ENCODE peak calls at places on chromosomes 16 and 17, in eight cellular contexts. One of them, this sample, is unnamed. For H3K36me3, the result is how much of the 10 kb centered on the place peaks cover.

GRCh38 chr17:70320642-70321345 is 151.5 kb downstream of the KCNJ2 start:
- DNase-seq in body of pancreas: peak
- DNase-seq in cardiac muscle cell: peak
- DNase-seq in esophagus squamous epithelium: no peak
- DNase-seq in thyroid gland: peak
- DNase-seq in heart right ventricle: no peak
- DNase-seq in ovary: no peak
- DNase-seq in esophagus muscularis mucosa: no peak
- DNase-seq in this sample: no peak

GRCh38 chr17:40497704-40498103 is 3.7 kb downstream of the TNS4 start:
- DNase-seq in body of pancreas: no peak
- DNase-seq in cardiac muscle cell: no peak
- DNase-seq in esophagus squamous epithelium: no peak
- DNase-seq in thyroid gland: no peak
- DNase-seq in heart right ventricle: no peak
- DNase-seq in ovary: no peak
- DNase-seq in esophagus muscularis mucosa: no peak
- DNase-seq in this sample: no peak

GRCh38 chr16:54655171-54655590 is 275.5 kb upstream of the IRX5 start:
- DNase-seq in body of pancreas: peak
- DNase-seq in cardiac muscle cell: peak
- DNase-seq in esophagus squamous epithelium: no peak
- DNase-seq in thyroid gland: peak
- DNase-seq in heart right ventricle: peak
- DNase-seq in ovary: peak
- DNase-seq in esophagus muscularis mucosa: no peak
- DNase-seq in this sample: no peak

GRCh38 chr17:75927286-75927922 is 13.4 kb downstream of the FBF1 start:
- DNase-seq in body of pancreas: peak
- DNase-seq in cardiac muscle cell: peak
- DNase-seq in esophagus squamous epithelium: no peak
- DNase-seq in thyroid gland: no peak
- DNase-seq in heart right ventricle: no peak
- DNase-seq in ovary: no peak
- DNase-seq in esophagus muscularis mucosa: no peak
- DNase-seq in this sample: no peak

GRCh38 chr17:48351916-48352332 is 78.1 kb downstream of the SKAP1 start:
- DNase-seq in body of pancreas: no peak
- DNase-seq in cardiac muscle cell: peak
- DNase-seq in esophagus squamous epithelium: no peak
- DNase-seq in thyroid gland: no peak
- DNase-seq in heart right ventricle: no peak
- DNase-seq in ovary: no peak
- DNase-seq in esophagus muscularis mucosa: no peak
- DNase-seq in this sample: no peak

GRCh38 chr17:58669853-58670252 is 22.0 kb downstream of the TEX14 start:
- DNase-seq in body of pancreas: no peak
- DNase-seq in cardiac muscle cell: peak
- DNase-seq in esophagus squamous epithelium: no peak
- DNase-seq in thyroid gland: no peak
- DNase-seq in heart right ventricle: no peak
- DNase-seq in ovary: no peak
- DNase-seq in esophagus muscularis mucosa: no peak
- DNase-seq in this sample: no peak

GRCh38 chr17:43982171-43982570 is 22.3 kb upstream of the NAGS start:
- DNase-seq in body of pancreas: no peak
- DNase-seq in cardiac muscle cell: no peak
- DNase-seq in esophagus squamous epithelium: no peak
- DNase-seq in thyroid gland: peak
- DNase-seq in heart right ventricle: no peak
- DNase-seq in ovary: no peak
- DNase-seq in esophagus muscularis mucosa: no peak
- DNase-seq in this sample: no peak

GRCh38 chr17:66431910-66432309 is 129.5 kb downstream of the PRKCA start:
- DNase-seq in body of pancreas: no peak
- DNase-seq in cardiac muscle cell: peak
- DNase-seq in esophagus squamous epithelium: no peak
- DNase-seq in thyroid gland: no peak
- DNase-seq in heart right ventricle: no peak
- DNase-seq in ovary: peak
- DNase-seq in esophagus muscularis mucosa: no peak
- DNase-seq in this sample: no peak

GRCh38 chr16:20821682-20822081 is 15.4 kb downstream of the REXO5 start:
- DNase-seq in body of pancreas: no peak
- DNase-seq in cardiac muscle cell: no peak
- DNase-seq in esophagus squamous epithelium: no peak
- DNase-seq in thyroid gland: no peak
- DNase-seq in heart right ventricle: no peak
- DNase-seq in ovary: no peak
- DNase-seq in esophagus muscularis mucosa: no peak
- DNase-seq in this sample: no peak

GRCh38 chr17:57744195-57745170 is 616 bp downstream of the CCDC182 start:
- DNase-seq in body of pancreas: no peak
- DNase-seq in cardiac muscle cell: no peak
- DNase-seq in esophagus squamous epithelium: no peak
- DNase-seq in thyroid gland: no peak
- DNase-seq in heart right ventricle: no peak
- DNase-seq in ovary: no peak
- DNase-seq in esophagus muscularis mucosa: no peak
- DNase-seq in this sample: no peak

GRCh38 chr17:18321309-18321708 is 6.2 kb downstream of the SMCR8 start:
- DNase-seq in body of pancreas: no peak
- DNase-seq in cardiac muscle cell: peak
- DNase-seq in esophagus squamous epithelium: no peak
- DNase-seq in thyroid gland: no peak
- DNase-seq in heart right ventricle: no peak
- DNase-seq in ovary: no peak
- DNase-seq in esophagus muscularis mucosa: no peak
- DNase-seq in this sample: no peak

GRCh38 chr17:47987240-47987835 is 16.4 kb downstream of the CDK5RAP3 start:
- DNase-seq in body of pancreas: peak
- DNase-seq in cardiac muscle cell: no peak
- DNase-seq in esophagus squamous epithelium: no peak
- DNase-seq in thyroid gland: peak
- DNase-seq in heart right ventricle: no peak
- DNase-seq in ovary: no peak
- DNase-seq in esophagus muscularis mucosa: no peak
- DNase-seq in this sample: no peak

GRCh38 chr17:4130715-4131114 is 12.1 kb downstream of the ZZEF1 start:
- DNase-seq in body of pancreas: no peak
- DNase-seq in cardiac muscle cell: no peak
- DNase-seq in esophagus squamous epithelium: no peak
- DNase-seq in thyroid gland: no peak
- DNase-seq in heart right ventricle: no peak
- DNase-seq in ovary: no peak
- DNase-seq in esophagus muscularis mucosa: no peak
- DNase-seq in this sample: no peak

GRCh38 chr16:17591655-17592405 is 121.1 kb upstream of the XYLT1 start:
- DNase-seq in body of pancreas: no peak
- DNase-seq in cardiac muscle cell: no peak
- DNase-seq in esophagus squamous epithelium: no peak
- DNase-seq in thyroid gland: no peak
- DNase-seq in heart right ventricle: no peak
- DNase-seq in ovary: no peak
- DNase-seq in esophagus muscularis mucosa: peak
- DNase-seq in this sample: no peak

GRCh38 chr16:1002399-1003161 is 21.0 kb downstream of the SOX8 start:
- DNase-seq in body of pancreas: no peak
- DNase-seq in cardiac muscle cell: peak
- DNase-seq in esophagus squamous epithelium: no peak
- DNase-seq in thyroid gland: no peak
- DNase-seq in heart right ventricle: no peak
- DNase-seq in ovary: no peak
- DNase-seq in esophagus muscularis mucosa: no peak
- DNase-seq in this sample: no peak

GRCh38 chr17:11241611-11242226 is 706 bp downstream of the SHISA6 start:
- DNase-seq in body of pancreas: peak
- DNase-seq in cardiac muscle cell: no peak
- DNase-seq in esophagus squamous epithelium: no peak
- DNase-seq in thyroid gland: peak
- DNase-seq in heart right ventricle: no peak
- DNase-seq in ovary: no peak
- DNase-seq in esophagus muscularis mucosa: no peak
- DNase-seq in this sample: no peak

GRCh38 chr16:53052519-53053501 is at the start of gene CHD9NB:
- DNase-seq in body of pancreas: no peak
- DNase-seq in cardiac muscle cell: peak
- DNase-seq in esophagus squamous epithelium: no peak
- DNase-seq in thyroid gland: peak
- DNase-seq in heart right ventricle: no peak
- DNase-seq in ovary: no peak
- DNase-seq in esophagus muscularis mucosa: no peak
- DNase-seq in this sample: no peak

DNA sequence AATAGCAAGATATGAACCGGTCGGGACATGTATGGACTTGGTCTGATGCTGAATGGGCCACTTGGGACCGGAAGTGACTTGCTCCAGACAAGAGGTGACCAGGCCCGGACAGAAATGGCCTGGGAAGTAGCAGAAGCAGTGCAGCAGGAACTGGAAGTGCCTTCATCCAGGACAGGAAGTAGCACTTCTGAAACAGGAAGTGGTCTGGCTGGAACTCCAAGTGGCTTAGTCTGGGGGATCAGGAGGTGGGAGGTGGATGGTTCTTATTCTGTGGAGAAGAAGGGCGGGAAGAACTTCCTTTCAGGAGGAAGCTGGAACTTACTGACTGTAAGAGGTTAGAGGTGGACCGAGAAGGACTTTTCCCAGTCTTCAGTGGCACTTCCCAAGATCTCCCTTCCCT is 5.3 kb downstream of the EFNB3 start:
- DNase-seq in body of pancreas: no peak
- DNase-seq in cardiac muscle cell: no peak
- DNase-seq in esophagus squamous epithelium: no peak
- DNase-seq in thyroid gland: no peak
- DNase-seq in heart right ventricle: no peak
- DNase-seq in ovary: no peak
- DNase-seq in esophagus muscularis mucosa: no peak
- DNase-seq in this sample: no peak
- H3K4me3 ChIP-seq in body of pancreas: no peak
- H3K4me3 ChIP-seq in cardiac muscle cell: no peak
- H3K4me3 ChIP-seq in esophagus squamous epithelium: no peak
- H3K4me3 ChIP-seq in thyroid gland: no peak
- H3K4me3 ChIP-seq in heart right ventricle: no peak
- H3K4me3 ChIP-seq in ovary: no peak
- H3K4me3 ChIP-seq in esophagus muscularis mucosa: no peak
- H3K4me3 ChIP-seq in this sample: no peak

DNA sequence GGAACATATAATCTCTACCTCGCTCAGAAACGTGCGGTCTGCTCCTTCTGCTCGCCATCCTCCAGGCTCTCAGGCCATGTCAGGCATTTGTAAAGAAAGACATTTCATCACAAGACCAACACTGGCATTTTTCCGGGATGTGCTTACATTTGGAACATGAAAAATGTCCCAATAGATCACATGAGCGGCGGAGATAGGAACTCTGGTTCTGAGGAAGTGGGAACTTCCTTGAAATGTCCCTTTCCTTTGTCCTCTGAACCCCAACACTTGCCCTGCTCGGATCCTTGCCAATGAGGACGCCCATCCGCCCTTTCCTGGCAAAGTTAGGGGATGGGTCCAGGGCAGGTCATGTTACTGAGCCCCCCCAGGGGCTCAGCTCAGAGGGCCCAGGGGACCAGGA is 130.5 kb downstream of the MAF start:
- DNase-seq in body of pancreas: no peak
- DNase-seq in cardiac muscle cell: no peak
- DNase-seq in esophagus squamous epithelium: no peak
- DNase-seq in thyroid gland: no peak
- DNase-seq in heart right ventricle: peak
- DNase-seq in ovary: no peak
- DNase-seq in esophagus muscularis mucosa: no peak
- DNase-seq in this sample: no peak
- TF ChIP-seq CTCF in body of pancreas: no peak
- TF ChIP-seq CTCF in cardiac muscle cell: no peak
- TF ChIP-seq CTCF in esophagus squamous epithelium: no peak
- TF ChIP-seq CTCF in thyroid gland: no peak
- TF ChIP-seq CTCF in heart right ventricle: no peak
- TF ChIP-seq CTCF in ovary: no peak
- TF ChIP-seq CTCF in esophagus muscularis mucosa: no peak
- TF ChIP-seq CTCF in this sample: no peak

GRCh38 chr17:49723423-49723822 is 15.7 kb upstream of the SLC35B1 start:
- DNase-seq in body of pancreas: peak
- DNase-seq in cardiac muscle cell: peak
- DNase-seq in esophagus squamous epithelium: no peak
- DNase-seq in thyroid gland: peak
- DNase-seq in heart right ventricle: peak
- DNase-seq in ovary: peak
- DNase-seq in esophagus muscularis mucosa: peak
- DNase-seq in this sample: no peak

GRCh38 chr17:49716952-49717351 is 9.2 kb upstream of the SLC35B1 start:
- DNase-seq in body of pancreas: no peak
- DNase-seq in cardiac muscle cell: no peak
- DNase-seq in esophagus squamous epithelium: no peak
- DNase-seq in thyroid gland: no peak
- DNase-seq in heart right ventricle: no peak
- DNase-seq in ovary: no peak
- DNase-seq in esophagus muscularis mucosa: no peak
- DNase-seq in this sample: no peak

GRCh38 chr17:49725453-49725852 is 17.7 kb upstream of the SLC35B1 start:
- DNase-seq in body of pancreas: no peak
- DNase-seq in cardiac muscle cell: no peak
- DNase-seq in esophagus squamous epithelium: no peak
- DNase-seq in thyroid gland: no peak
- DNase-seq in heart right ventricle: no peak
- DNase-seq in ovary: no peak
- DNase-seq in esophagus muscularis mucosa: no peak
- DNase-seq in this sample: no peak

GRCh38 chr17:49717371-49717841 is 9.6 kb upstream of the SLC35B1 start:
- DNase-seq in body of pancreas: peak
- DNase-seq in cardiac muscle cell: no peak
- DNase-seq in esophagus squamous epithelium: no peak
- DNase-seq in thyroid gland: peak
- DNase-seq in heart right ventricle: peak
- DNase-seq in ovary: no peak
- DNase-seq in esophagus muscularis mucosa: no peak
- DNase-seq in this sample: no peak

GRCh38 chr17:49722066-49722465 is 14.3 kb upstream of the SLC35B1 start:
- DNase-seq in body of pancreas: no peak
- DNase-seq in cardiac muscle cell: no peak
- DNase-seq in esophagus squamous epithelium: no peak
- DNase-seq in thyroid gland: no peak
- DNase-seq in heart right ventricle: no peak
- DNase-seq in ovary: no peak
- DNase-seq in esophagus muscularis mucosa: no peak
- DNase-seq in this sample: no peak
- H3K36me3 ChIP-seq in body of pancreas: under half
- H3K36me3 ChIP-seq in cardiac muscle cell: under half
- H3K36me3 ChIP-seq in esophagus squamous epithelium: under half
- H3K36me3 ChIP-seq in thyroid gland: under half
- H3K36me3 ChIP-seq in heart right ventricle: under half
- H3K36me3 ChIP-seq in ovary: under half
- H3K36me3 ChIP-seq in esophagus muscularis mucosa: under half
- H3K36me3 ChIP-seq in this sample: under half

DNA sequence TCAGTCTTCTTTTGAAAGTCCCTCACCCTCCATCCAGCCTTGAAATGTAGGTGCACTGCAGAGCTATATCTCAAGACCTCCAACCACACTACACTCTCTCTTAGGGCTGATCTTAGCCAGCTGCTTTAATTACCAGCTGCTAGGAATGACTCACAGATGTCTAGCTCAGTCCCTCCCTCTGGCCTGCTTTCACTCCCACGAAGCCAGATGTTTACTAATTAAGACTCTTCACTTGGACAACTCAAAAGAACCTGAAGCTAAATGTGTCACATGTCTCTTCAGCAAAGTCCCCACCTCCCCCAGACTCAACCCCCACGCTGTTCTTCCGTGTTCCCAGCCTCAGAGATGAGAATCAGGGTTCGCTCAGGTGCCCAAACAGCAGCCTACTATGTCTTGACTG is 2.6 kb downstream of the GTF3C1 start:
- DNase-seq in body of pancreas: peak
- DNase-seq in cardiac muscle cell: peak
- DNase-seq in esophagus squamous epithelium: no peak
- DNase-seq in thyroid gland: no peak
- DNase-seq in heart right ventricle: no peak
- DNase-seq in ovary: no peak
- DNase-seq in esophagus muscularis mucosa: no peak
- DNase-seq in this sample: peak
- H3K4me3 ChIP-seq in body of pancreas: no peak
- H3K4me3 ChIP-seq in cardiac muscle cell: no peak
- H3K4me3 ChIP-seq in esophagus squamous epithelium: peak
- H3K4me3 ChIP-seq in thyroid gland: no peak
- H3K4me3 ChIP-seq in heart right ventricle: no peak
- H3K4me3 ChIP-seq in ovary: no peak
- H3K4me3 ChIP-seq in esophagus muscularis mucosa: no peak
- H3K4me3 ChIP-seq in this sample: no peak